ENCODE peak calls at places on chromosomes 12 and 14, in four cellular contexts. One of them, this sample, is unnamed.

GRCh38 chr14:64942531-64943111 is at the start of gene GPX2:
- DNase-seq in body of pancreas: peak; percentile 79
- DNase-seq in ovary: no peak
- DNase-seq in mammary epithelial cell: peak; percentile 66
- DNase-seq in this sample: no peak

GRCh38 chr12:49511410-49511809 is 27.4 kb upstream of the KCNH3 start:
- DNase-seq in body of pancreas: no peak
- DNase-seq in ovary: no peak
- DNase-seq in mammary epithelial cell: peak; percentile 84
- DNase-seq in this sample: no peak

GRCh38 chr12:128180166-128180565 is 86.8 kb upstream of the TMEM132C start:
- DNase-seq in body of pancreas: no peak
- DNase-seq in ovary: no peak
- DNase-seq in mammary epithelial cell: no peak
- DNase-seq in this sample: no peak

GRCh38 chr14:52033131-52033642 is 35.7 kb downstream of the NID2 start:
- DNase-seq in body of pancreas: peak; percentile 25
- DNase-seq in ovary: no peak
- DNase-seq in mammary epithelial cell: peak; percentile 8
- DNase-seq in this sample: peak; percentile 47

GRCh38 chr14:71688576-71688975 is 243.7 kb upstream of the RGS6 start:
- DNase-seq in body of pancreas: no peak
- DNase-seq in ovary: no peak
- DNase-seq in mammary epithelial cell: no peak
- DNase-seq in this sample: peak; percentile 59

GRCh38 chr12:69835048-69835447 is 10.0 kb downstream of the MYRFL start:
- DNase-seq in body of pancreas: no peak
- DNase-seq in ovary: no peak
- DNase-seq in mammary epithelial cell: no peak
- DNase-seq in this sample: no peak

GRCh38 chr14:67577181-67577580 is 22.9 kb downstream of the PIGH start:
- DNase-seq in body of pancreas: no peak
- DNase-seq in ovary: no peak
- DNase-seq in mammary epithelial cell: no peak
- DNase-seq in this sample: no peak

GRCh38 chr14:69818760-69819191 is 21.7 kb upstream of the SLC10A1 start:
- DNase-seq in body of pancreas: peak; percentile 54
- DNase-seq in ovary: peak; percentile 17
- DNase-seq in mammary epithelial cell: peak; percentile 62
- DNase-seq in this sample: peak; percentile 69

GRCh38 chr12:111444706-111445310 is 39.1 kb downstream of the SH2B3 start:
- DNase-seq in body of pancreas: peak; percentile 28
- DNase-seq in ovary: no peak
- DNase-seq in mammary epithelial cell: no peak
- DNase-seq in this sample: peak; percentile 61

GRCh38 chr14:54317396-54317795 is 79.4 kb upstream of the CDKN3 start:
- DNase-seq in body of pancreas: no peak
- DNase-seq in ovary: no peak
- DNase-seq in mammary epithelial cell: no peak
- DNase-seq in this sample: no peak

GRCh38 chr14:45085004-45085403 is 1.1 kb downstream of the PRPF39 start:
- DNase-seq in body of pancreas: no peak
- DNase-seq in ovary: no peak
- DNase-seq in mammary epithelial cell: peak; percentile 61
- DNase-seq in this sample: peak; percentile 14

GRCh38 chr14:69612759-69613145 is 1.4 kb downstream of the SUSD6 start:
- DNase-seq in body of pancreas: no peak
- DNase-seq in ovary: no peak
- DNase-seq in mammary epithelial cell: peak; percentile 76
- DNase-seq in this sample: no peak

GRCh38 chr12:40693503-40693863 is 1.2 kb downstream of the CNTN1 start:
- DNase-seq in body of pancreas: peak; percentile 14
- DNase-seq in ovary: peak; percentile 53
- DNase-seq in mammary epithelial cell: peak; percentile 32
- DNase-seq in this sample: no peak

GRCh38 chr12:107764626-107765025 is 3.7 kb upstream of the PRDM4 start:
- DNase-seq in body of pancreas: no peak
- DNase-seq in ovary: no peak
- DNase-seq in mammary epithelial cell: no peak
- DNase-seq in this sample: no peak

GRCh38 chr12:12877789-12878455 is 13.4 kb upstream of the GPRC5A start:
- DNase-seq in body of pancreas: no peak
- DNase-seq in ovary: no peak
- DNase-seq in mammary epithelial cell: no peak
- DNase-seq in this sample: no peak

GRCh38 chr12:57840701-57841100 is 5.8 kb downstream of the CTDSP2 start:
- DNase-seq in body of pancreas: no peak
- DNase-seq in ovary: no peak
- DNase-seq in mammary epithelial cell: peak; percentile 20
- DNase-seq in this sample: peak; percentile 66
- H3K27ac ChIP-seq in body of pancreas: peak overlapping the region; percentile 57
- H3K27ac ChIP-seq in ovary: no peak overlapping the region
- H3K27ac ChIP-seq in mammary epithelial cell: no peak overlapping the region
- H3K27ac ChIP-seq in this sample: peak overlapping the region; percentile 87

GRCh38 chr12:26309646-26310045 is 114.3 kb downstream of the SSPN start:
- DNase-seq in body of pancreas: no peak
- DNase-seq in ovary: no peak
- DNase-seq in mammary epithelial cell: no peak
- DNase-seq in this sample: no peak
- TF ChIP-seq CTCF in body of pancreas: peak; percentile 4
- TF ChIP-seq CTCF in ovary: no peak
- TF ChIP-seq CTCF in mammary epithelial cell: no peak
- TF ChIP-seq CTCF in this sample: no peak

GRCh38 chr12:121538699-121539061 is 42.1 kb downstream of the KDM2B start:
- DNase-seq in body of pancreas: peak; percentile 31
- DNase-seq in ovary: no peak
- DNase-seq in mammary epithelial cell: no peak
- DNase-seq in this sample: no peak

GRCh38 chr12:121535150-121536057 is 45.4 kb downstream of the KDM2B start:
- DNase-seq in body of pancreas: no peak
- DNase-seq in ovary: peak; percentile 35
- DNase-seq in mammary epithelial cell: no peak
- DNase-seq in this sample: no peak

GRCh38 chr12:121537814-121538698 is 42.8 kb downstream of the KDM2B start:
- DNase-seq in body of pancreas: no peak
- DNase-seq in ovary: no peak
- DNase-seq in mammary epithelial cell: no peak
- DNase-seq in this sample: no peak

GRCh38 chr12:121536058-121536928 is 44.5 kb downstream of the KDM2B start:
- DNase-seq in body of pancreas: peak; percentile 50
- DNase-seq in ovary: peak; percentile 88
- DNase-seq in mammary epithelial cell: no peak
- DNase-seq in this sample: peak; percentile 83

DNA sequence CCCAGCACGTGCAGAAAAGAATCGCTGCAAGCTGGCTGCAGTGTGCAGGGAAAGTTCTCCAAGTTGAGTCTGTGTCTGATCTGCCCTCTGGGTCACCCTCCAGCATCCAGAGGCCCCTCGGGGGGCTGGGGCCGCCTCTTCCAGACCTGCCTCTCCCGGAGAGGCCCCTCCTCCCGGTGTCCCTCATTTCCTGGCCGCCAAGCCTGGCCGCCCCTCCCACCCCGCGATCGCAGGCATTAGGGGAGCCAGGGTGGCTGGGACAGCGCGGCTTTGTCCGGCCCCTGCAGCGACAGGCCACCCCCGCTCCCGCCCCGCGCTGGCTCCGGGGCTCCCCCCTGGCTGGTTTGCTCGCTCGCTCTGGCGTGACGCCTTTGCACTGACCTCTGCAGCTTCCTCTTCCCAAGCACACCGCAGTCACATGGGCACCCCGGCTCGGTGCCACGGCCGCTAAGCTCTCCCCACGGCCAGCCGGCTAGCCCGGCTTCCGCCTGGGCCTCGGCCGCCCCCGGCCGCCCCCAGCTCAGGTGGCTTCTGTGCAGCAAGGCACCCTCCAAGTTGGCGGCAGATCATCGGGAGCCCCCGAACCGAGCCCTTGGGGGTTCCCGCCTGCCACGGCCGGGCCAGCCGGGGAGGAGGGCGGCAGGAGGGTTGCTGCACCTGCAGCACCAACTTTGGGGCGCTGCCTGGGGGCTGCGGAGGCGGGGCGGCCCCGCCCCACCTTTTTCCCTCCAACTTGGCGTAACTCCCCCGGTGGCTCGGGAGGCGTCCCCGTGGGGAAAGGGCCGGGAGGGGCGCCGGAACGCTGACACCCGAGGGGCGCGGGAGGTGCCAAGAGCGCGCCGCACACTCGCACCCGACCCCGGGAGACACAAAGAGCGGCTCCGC is 43.7 kb downstream of the KDM2B start:
- DNase-seq in body of pancreas: peak; percentile 88
- DNase-seq in ovary: peak; percentile 89
- DNase-seq in mammary epithelial cell: peak; percentile 25
- DNase-seq in this sample: peak; percentile 76
- H3K4me1 ChIP-seq in body of pancreas: peaks cover 26% of the 10 kb centered on the region
- H3K4me1 ChIP-seq in ovary: peaks cover 20% of the 10 kb centered on the region
- H3K4me1 ChIP-seq in mammary epithelial cell: peaks cover 12% of the 10 kb centered on the region
- H3K4me1 ChIP-seq in this sample: peaks cover 22% of the 10 kb centered on the region

GRCh38 chr12:55930771-55931316 is at the start of gene DGKA:
- DNase-seq in body of pancreas: no peak
- DNase-seq in ovary: peak; percentile 24
- DNase-seq in mammary epithelial cell: peak; percentile 83
- DNase-seq in this sample: peak; percentile 57
- H3K27ac ChIP-seq in body of pancreas: peak within 1 kb of the TSS; percentile 67
- H3K27ac ChIP-seq in ovary: peak within 1 kb of the TSS; percentile 40
- H3K27ac ChIP-seq in mammary epithelial cell: peak within 1 kb of the TSS; percentile 95
- H3K27ac ChIP-seq in this sample: no peak within 1 kb of the TSS

GRCh38 chr14:22489247-22489551 is 99.8 kb downstream of the DAD1 start:
- DNase-seq in body of pancreas: no peak
- DNase-seq in ovary: no peak
- DNase-seq in mammary epithelial cell: no peak
- DNase-seq in this sample: no peak
- TF ChIP-seq CTCF in body of pancreas: no peak
- TF ChIP-seq CTCF in ovary: no peak
- TF ChIP-seq CTCF in mammary epithelial cell: no peak
- TF ChIP-seq CTCF in this sample: no peak

GRCh38 chr12:125902991-125903390 is 837.8 kb downstream of the AACS start:
- DNase-seq in body of pancreas: no peak
- DNase-seq in ovary: no peak
- DNase-seq in mammary epithelial cell: no peak
- DNase-seq in this sample: no peak
- H3K4me1 ChIP-seq in body of pancreas: no peaks in the 10 kb centered on the region
- H3K4me1 ChIP-seq in ovary: no peaks in the 10 kb centered on the region
- H3K4me1 ChIP-seq in mammary epithelial cell: no peaks in the 10 kb centered on the region
- H3K4me1 ChIP-seq in this sample: no peaks in the 10 kb centered on the region

DNA sequence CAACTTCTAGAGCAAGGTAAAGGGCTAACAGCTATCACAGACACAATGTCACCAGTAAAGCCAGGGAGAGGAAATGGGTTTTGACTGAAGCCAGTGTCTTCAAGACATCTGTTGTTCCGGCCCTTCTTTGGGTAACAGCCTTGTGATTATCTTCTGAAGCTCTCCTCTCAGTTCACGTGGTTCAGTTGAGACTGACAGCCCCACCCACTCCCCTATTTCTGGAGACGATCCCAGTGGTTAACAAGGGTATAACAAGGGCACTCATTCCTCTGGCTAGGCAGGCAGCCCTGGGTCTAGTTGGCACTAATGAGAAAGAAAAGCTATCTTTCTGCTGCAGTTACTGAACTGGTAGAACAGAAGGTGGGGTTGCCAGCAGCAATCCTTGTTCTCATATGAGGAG is 6.9 kb downstream of the GNPTAB start:
- DNase-seq in body of pancreas: no peak
- DNase-seq in ovary: no peak
- DNase-seq in mammary epithelial cell: no peak
- DNase-seq in this sample: peak; percentile 44
- H3K27ac ChIP-seq in body of pancreas: peak overlapping the region; percentile 29
- H3K27ac ChIP-seq in ovary: no peak overlapping the region
- H3K27ac ChIP-seq in mammary epithelial cell: no peak overlapping the region
- H3K27ac ChIP-seq in this sample: no peak overlapping the region